ENCODE peak calls at places on chromosome 11, in six cellular contexts. A is small intestine, M is colonic mucosa, G is Karpas-422, X is A673, Q is trophoblast cell. H is an unnamed sample. For H3K36me3 and H3K27me3, the result is how much of the 10 kb centered on the place peaks cover.

GRCh38 chr11:101442171-101442570 is 141.6 kb downstream of the TRPC6 start:
- DNase-seq in A (no peak), M (no peak), G (no peak), X (no peak), Q (peak), H (no peak)

GRCh38 chr11:407651-408080 is 7.1 kb downstream of the SIGIRR start:
- DNase-seq in A (no peak), M (no peak), G (no peak), X (no peak), Q (no peak), H (no peak)

GRCh38 chr11:103652013-103652412 is 384.4 kb upstream of the DDI1 start:
- DNase-seq in A (no peak), M (no peak), G (no peak), X (peak), Q (no peak), H (peak)

GRCh38 chr11:73510106-73510505 is 87.8 kb downstream of the FAM168A start:
- DNase-seq in A (peak), M (no peak), G (no peak), X (no peak), Q (no peak), H (no peak)

GRCh38 chr11:129365816-129366215 is 9.8 kb upstream of the BARX2 start:
- DNase-seq in A (no peak), M (no peak), G (no peak), X (peak), Q (no peak), H (peak)

GRCh38 chr11:115488945-115489344 is 15.3 kb downstream of the CADM1 start:
- DNase-seq in A (peak), M (no peak), G (no peak), X (no peak), Q (peak), H (peak)

GRCh38 chr11:9617960-9618359 is 44.5 kb downstream of the WEE1 start:
- DNase-seq in A (no peak), M (no peak), G (no peak), X (no peak), Q (peak), H (peak)

GRCh38 chr11:45902452-45903380 is 4.4 kb downstream of the FREY1 start:
- DNase-seq in A (no peak), M (no peak), G (no peak), X (no peak), Q (no peak), H (no peak)

GRCh38 chr11:108616549-108616948 is 23.0 kb upstream of the EXPH5 start:
- DNase-seq in A (no peak), M (no peak), G (no peak), X (no peak), Q (peak), H (peak)

GRCh38 chr11:122033193-122033592 is 82.8 kb downstream of the BLID start:
- DNase-seq in A (no peak), M (no peak), G (no peak), X (no peak), Q (no peak), H (no peak)

GRCh38 chr11:65551572-65552398 is 6.4 kb downstream of the LTBP3 start:
- DNase-seq in A (peak), M (peak), G (peak), X (peak), Q (no peak), H (peak)

GRCh38 chr11:86214710-86215109 is 29.8 kb upstream of the EED start:
- DNase-seq in A (no peak), M (no peak), G (no peak), X (no peak), Q (peak), H (peak)

GRCh38 chr11:67306769-67307544 is 3.6 kb downstream of the SSH3 start:
- DNase-seq in A (no peak), M (no peak), G (no peak), X (no peak), Q (no peak), H (no peak)
- H3K36me3 ChIP-seq in A (under half), M (under half), G (under half), X (under half), Q (half or more), H (under half)

GRCh38 chr11:63917685-63918523 is 940 bp upstream of the RCOR2 start:
- DNase-seq in A (peak), M (peak), G (peak), X (peak), Q (peak), H (no peak)

GRCh38 chr11:63914896-63915681 is 1.9 kb downstream of the RCOR2 start:
- DNase-seq in A (no peak), M (no peak), G (no peak), X (no peak), Q (no peak), H (no peak)

GRCh38 chr11:63915961-63916836 is 765 bp downstream of the RCOR2 start:
- DNase-seq in A (no peak), M (peak), G (no peak), X (peak), Q (peak), H (no peak)

GRCh38 chr11:63918576-63919171 is 1.7 kb upstream of the RCOR2 start:
- DNase-seq in A (peak), M (peak), G (no peak), X (peak), Q (peak), H (no peak)

DNA sequence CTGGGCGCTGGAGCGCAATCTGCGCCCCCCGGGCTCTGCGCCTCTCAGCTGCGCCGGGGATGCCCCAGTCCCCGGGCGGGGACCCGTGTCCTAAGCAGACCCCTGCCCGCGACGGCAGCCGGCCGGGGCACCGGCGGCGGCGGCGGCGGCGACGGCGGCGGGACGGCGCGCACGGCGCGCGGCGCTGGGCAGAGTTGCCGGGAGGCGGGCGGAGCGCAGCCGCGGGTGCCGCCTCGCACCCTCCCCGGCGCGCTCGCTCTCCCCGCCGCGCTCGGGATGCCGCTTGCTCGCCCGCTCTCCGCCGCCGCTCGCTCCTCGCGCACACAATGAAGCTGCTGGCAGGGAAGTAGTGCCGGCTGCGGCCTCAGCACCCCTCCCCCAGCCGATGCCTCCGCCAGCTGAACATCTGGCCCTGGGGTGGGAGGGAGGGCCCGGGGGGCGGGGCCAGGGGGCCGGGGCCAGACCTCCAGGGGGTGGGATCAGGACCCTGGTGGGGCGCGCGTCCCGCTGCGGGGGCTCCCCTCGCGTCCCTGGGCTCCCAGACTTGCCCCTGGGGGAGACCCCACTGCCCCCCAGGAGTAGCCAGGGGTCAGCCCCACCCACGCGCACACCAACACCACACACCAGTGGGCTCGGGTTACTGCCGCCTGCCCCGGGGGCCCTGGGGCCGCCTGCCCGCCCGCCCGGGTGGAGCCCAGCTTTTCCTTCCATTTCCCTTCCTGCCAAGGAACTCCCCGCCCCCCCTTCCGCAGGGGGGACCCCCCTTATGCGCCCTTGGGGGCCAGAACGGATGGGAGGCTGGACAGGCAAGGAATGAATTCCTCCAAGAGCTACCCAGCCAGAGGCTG is at the start of gene RCOR2:
- DNase-seq in A (peak), M (peak), G (peak), X (peak), Q (peak), H (peak)
- H3K27me3 ChIP-seq in A (under half), M (under half), G (under half), X (under half), Q (under half), H (under half)

GRCh38 chr11:62539238-62539925 is 7.2 kb downstream of the AHNAK start:
- DNase-seq in A (peak), M (peak), G (peak), X (peak), Q (no peak), H (peak)

GRCh38 chr11:62542750-62543567 is 3.6 kb downstream of the AHNAK start:
- DNase-seq in A (peak), M (peak), G (peak), X (peak), Q (peak), H (peak)

GRCh38 chr11:62542111-62542745 is 4.4 kb downstream of the AHNAK start:
- DNase-seq in A (peak), M (peak), G (no peak), X (no peak), Q (no peak), H (no peak)

GRCh38 chr11:62538470-62539237 is 8.0 kb downstream of the AHNAK start:
- DNase-seq in A (peak), M (peak), G (peak), X (no peak), Q (no peak), H (no peak)

GRCh38 chr11:62540804-62541671 is 5.6 kb downstream of the AHNAK start:
- DNase-seq in A (no peak), M (peak), G (no peak), X (no peak), Q (no peak), H (peak)
- H3K4me3 ChIP-seq in A (no peak), M (peak), G (no peak), X (no peak), Q (peak), H (no peak)

GRCh38 chr11:34180045-34180813 is 74.8 kb downstream of the NAT10 start:
- DNase-seq in A (no peak), M (no peak), G (no peak), X (no peak), Q (no peak), H (peak)

GRCh38 chr11:34182921-34183685 is 77.7 kb downstream of the NAT10 start:
- DNase-seq in A (no peak), M (no peak), G (no peak), X (no peak), Q (no peak), H (no peak)

GRCh38 chr11:34181254-34181653 is 75.8 kb downstream of the NAT10 start:
- DNase-seq in A (no peak), M (no peak), G (no peak), X (no peak), Q (no peak), H (no peak)

GRCh38 chr11:34182425-34182824 is 77.0 kb downstream of the NAT10 start:
- DNase-seq in A (no peak), M (no peak), G (no peak), X (no peak), Q (no peak), H (no peak)

DNA sequence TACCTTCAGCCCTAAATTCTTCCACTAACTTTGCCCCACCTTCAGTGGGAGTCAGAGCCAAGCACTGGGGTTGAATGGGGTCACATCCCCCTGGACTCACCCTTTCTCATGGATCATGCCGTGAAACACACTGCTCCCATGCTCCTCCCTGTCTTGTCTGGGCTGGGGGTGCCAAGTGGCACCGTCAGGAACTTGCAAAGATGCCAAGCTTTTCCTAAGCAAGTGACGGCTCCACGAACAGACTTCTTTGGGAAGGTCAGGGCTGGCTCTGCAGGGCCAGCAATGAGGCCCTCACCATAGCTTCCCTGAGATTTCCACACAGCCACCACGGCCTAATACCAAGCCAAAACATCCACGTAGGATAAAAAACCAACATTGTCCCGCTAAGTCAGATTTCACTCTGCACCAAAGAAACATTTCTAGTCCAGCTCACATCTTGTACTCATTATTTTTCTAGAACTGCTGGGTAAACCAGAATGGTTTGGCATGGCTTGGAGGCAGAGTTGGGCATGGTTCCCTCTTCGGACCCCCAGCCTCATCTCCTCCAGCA is 76.5 kb downstream of the NAT10 start:
- DNase-seq in A (no peak), M (no peak), G (no peak), X (no peak), Q (no peak), H (no peak)
- H3K36me3 ChIP-seq in A (under half), M (under half), G (under half), X (under half), Q (under half), H (under half)